ENCODE peak calls at places on chromosomes 16 and 17, in ten cellular contexts. L is brain microvascular endothelial cell, Z is psoas muscle, F is gastrocnemius medialis, Y is lower leg skin, S is NB4, H is B cell, U is HFFc6, O is DND-41, Q is A549. T is an unnamed sample.
A peak's percentile ranks its signal among the peaks of the same experiment; 100 is the strongest.

GRCh38 chr16:76265434-76266045 is 11.7 kb upstream of the CNTNAP4 start:
- DNase-seq in L (no peak), H (no peak), Y (no peak), Q (peak; percentile 27), F (no peak), U (no peak), S (peak; percentile 48), Z (no peak), O (peak; percentile 58), T (peak; percentile 43)

GRCh38 chr16:6704306-6704705 is 628.3 kb upstream of the RBFOX1 start:
- DNase-seq in U (no peak), L (no peak), Q (no peak), H (no peak), F (no peak), Y (no peak), S (no peak), O (no peak), Z (no peak), T (no peak)

GRCh38 chr16:27980919-27981670 is 82.4 kb downstream of the GSG1L start:
- DNase-seq in U (no peak), O (no peak), S (no peak), Y (no peak), L (no peak), Z (no peak), H (no peak), Q (no peak), F (no peak), T (no peak)

GRCh38 chr16:57559075-57559790 is 16.8 kb downstream of the ADGRG5 start:
- DNase-seq in S (no peak), O (no peak), Y (no peak), Q (no peak), U (no peak), L (no peak), H (no peak), Z (no peak), F (no peak), T (no peak)

GRCh38 chr16:84390131-84390785 is 21.9 kb downstream of the ATP2C2 start:
- DNase-seq in S (no peak), F (no peak), L (no peak), U (no peak), Y (no peak), Z (no peak), H (no peak), Q (peak; percentile 45), O (no peak), T (no peak)

GRCh38 chr17:57256708-57257112 is 387 bp downstream of the MSI2 start:
- DNase-seq in Y (no peak), U (no peak), Q (peak; percentile 33), S (peak; percentile 46), O (peak; percentile 69), H (peak; percentile 53), Z (no peak), F (peak; percentile 39), L (no peak), T (peak; percentile 64)

GRCh38 chr17:3951420-3951819 is 12.8 kb downstream of the ATP2A3 start:
- DNase-seq in S (no peak), H (no peak), U (no peak), F (no peak), Y (no peak), Q (no peak), L (no peak), O (no peak), Z (no peak), T (no peak)

GRCh38 chr17:17809527-17810373 is 27.0 kb downstream of the SREBF1 start:
- DNase-seq in Q (peak; percentile 64), F (no peak), S (no peak), L (peak; percentile 39), Y (no peak), U (no peak), H (no peak), O (no peak), Z (peak; percentile 69), T (no peak)

GRCh38 chr16:72924918-72925630 is 122.9 kb downstream of the ZFHX3 start:
- DNase-seq in F (no peak), Y (no peak), H (no peak), Q (no peak), Z (no peak), S (no peak), L (no peak), U (no peak), O (no peak), T (no peak)

GRCh38 chr17:79849953-79850352 is 10.7 kb upstream of the CBX4 start:
- DNase-seq in S (no peak), U (no peak), Y (no peak), L (no peak), O (no peak), F (no peak), H (no peak), Q (no peak), Z (no peak), T (no peak)

GRCh38 chr17:41657936-41658335 is 30.7 kb upstream of the EIF1 start:
- DNase-seq in Y (no peak), L (no peak), H (no peak), Z (no peak), Q (no peak), F (no peak), O (no peak), S (no peak), U (no peak), T (no peak)

GRCh38 chr17:37110816-37111215 is 162.1 kb downstream of the AATF start:
- DNase-seq in H (no peak), S (no peak), Z (no peak), Q (no peak), F (no peak), O (no peak), Y (no peak), L (no peak), U (no peak), T (no peak)

GRCh38 chr16:47109361-47109760 is 34.4 kb downstream of the NETO2 start:
- DNase-seq in Z (no peak), Q (no peak), H (no peak), O (no peak), L (no peak), S (no peak), U (no peak), F (no peak), Y (no peak), T (no peak)

GRCh38 chr16:47113130-47113529 is 30.6 kb downstream of the NETO2 start:
- DNase-seq in O (no peak), Q (no peak), H (no peak), L (no peak), F (no peak), Y (no peak), U (no peak), S (no peak), Z (no peak), T (no peak)

DNA sequence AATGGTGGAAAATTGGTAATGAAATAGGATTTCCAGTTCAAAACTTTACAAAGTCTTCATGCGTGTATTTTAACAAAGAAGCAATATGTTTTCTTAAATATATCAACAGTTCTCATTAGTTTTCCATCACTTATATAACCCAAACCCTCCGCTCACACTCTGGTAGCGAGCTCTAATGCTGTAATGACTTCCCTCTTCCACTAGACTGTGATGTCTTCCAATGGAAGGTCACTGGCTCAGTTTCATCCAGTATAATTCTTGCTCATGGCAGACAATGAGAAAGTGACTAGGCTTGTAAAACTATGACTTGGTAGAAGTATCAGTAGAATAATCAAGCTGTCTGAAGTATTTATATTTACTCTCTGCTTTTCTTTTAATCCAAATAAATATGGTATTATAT is 32.8 kb downstream of the NETO2 start:
- DNase-seq in F (no peak), Q (peak; percentile 23), S (peak; percentile 19), Z (no peak), U (no peak), L (no peak), H (no peak), O (no peak), Y (no peak), T (no peak)
- TF ChIP-seq CTCF in F (no peak), Q (no peak), S (peak; percentile 12), Z (no peak), U (no peak), L (peak; percentile 28), H (no peak), O (no peak), Y (no peak), T (no peak)

GRCh38 chr17:72349011-72349410 is 228.2 kb downstream of the SOX9 start:
- DNase-seq in L (no peak), F (no peak), S (no peak), U (no peak), O (no peak), Z (no peak), Y (no peak), H (no peak), Q (no peak), T (no peak)

GRCh38 chr17:72349508-72350472 is 229.0 kb downstream of the SOX9 start:
- DNase-seq in Q (no peak), U (no peak), H (no peak), L (no peak), F (no peak), Z (no peak), O (no peak), Y (no peak), S (no peak), T (no peak)

GRCh38 chr17:72353502-72353901 is 232.7 kb downstream of the SOX9 start:
- DNase-seq in Z (no peak), O (no peak), L (no peak), F (no peak), S (no peak), Y (no peak), U (no peak), Q (no peak), H (no peak), T (no peak)

GRCh38 chr17:72351884-72352346 is 231.1 kb downstream of the SOX9 start:
- DNase-seq in F (no peak), O (no peak), Z (no peak), U (no peak), L (no peak), S (no peak), H (no peak), Q (no peak), Y (no peak), T (no peak)

GRCh38 chr17:72351365-72351764 is 230.5 kb downstream of the SOX9 start:
- DNase-seq in Z (no peak), Y (no peak), S (no peak), F (no peak), H (no peak), U (no peak), O (no peak), Q (no peak), L (no peak), T (no peak)
- TF ChIP-seq CTCF in Z (no peak), Y (no peak), S (no peak), F (no peak), H (no peak), U (no peak), O (no peak), Q (no peak), L (no peak), T (no peak)

DNA sequence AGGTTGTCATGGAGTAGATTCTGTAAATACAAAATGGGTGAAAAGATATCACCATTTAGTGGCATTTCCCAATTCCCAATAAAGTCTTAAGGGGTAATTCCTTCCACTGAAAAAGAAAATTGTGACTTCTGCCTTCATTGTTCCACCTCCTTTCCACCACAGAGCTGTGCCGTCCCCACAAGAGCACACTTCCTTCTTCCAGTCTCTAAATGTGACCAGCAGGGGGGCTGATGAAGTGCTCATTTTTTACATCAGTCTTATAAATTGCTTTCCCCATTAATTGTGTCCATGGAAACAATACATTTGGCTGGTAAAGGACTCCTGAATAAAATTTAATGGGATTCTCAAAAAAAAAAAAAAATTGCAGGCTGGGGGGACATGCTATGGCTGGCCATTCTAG is 260.8 kb upstream of the PSMD7 start:
- DNase-seq in Y (no peak), Z (no peak), O (peak; percentile 65), F (no peak), Q (peak; percentile 25), S (peak; percentile 50), U (no peak), L (peak; percentile 5), H (no peak), T (no peak)
- TF ChIP-seq CTCF in Y (no peak), Z (no peak), O (peak; percentile 85), F (no peak), Q (peak; percentile 6), S (peak; percentile 42), U (peak; percentile 43), L (peak; percentile 49), H (no peak), T (no peak)

GRCh38 chr17:77256710-77257109 is 115.9 kb downstream of the SEC14L1 start:
- DNase-seq in L (no peak), Z (no peak), H (no peak), Q (no peak), S (no peak), O (no peak), U (no peak), F (no peak), Y (no peak), T (no peak)
- TF ChIP-seq CTCF in L (no peak), Z (no peak), H (no peak), Q (no peak), S (no peak), O (peak; percentile 2), U (peak; percentile 21), F (no peak), Y (no peak), T (no peak)